ENCODE peak calls at places on chromosomes 6 and 20, in seven cellular contexts. One of them, this sample, is unnamed.

GRCh38 chr6:62998022-62998421 is 213.2 kb upstream of the FKBP1C start:
- DNase-seq in AG09309: no peak
- DNase-seq in NCI-H526 treated with DMSO at 0.1 percent for 48 hours: no peak
- DNase-seq in lower lobe of right lung: no peak
- DNase-seq in hippocampal formation: no peak
- DNase-seq in activated T-cell treated with anti-CD3 and anti-CD28 coated beads, Interleukin-2, amount 50 U/mL, for 72 hours: no peak
- DNase-seq in GF-D8: no peak
- DNase-seq in this sample: no peak

GRCh38 chr6:110688661-110689268 is 126.5 kb downstream of the CDK19 start:
- DNase-seq in AG09309: no peak
- DNase-seq in NCI-H526 treated with DMSO at 0.1 percent for 48 hours: no peak
- DNase-seq in lower lobe of right lung: peak
- DNase-seq in hippocampal formation: no peak
- DNase-seq in activated T-cell treated with anti-CD3 and anti-CD28 coated beads, Interleukin-2, amount 50 U/mL, for 72 hours: no peak
- DNase-seq in GF-D8: peak
- DNase-seq in this sample: peak

GRCh38 chr20:60804918-60805631 is 447.0 kb upstream of the CDH4 start:
- DNase-seq in AG09309: no peak
- DNase-seq in NCI-H526 treated with DMSO at 0.1 percent for 48 hours: no peak
- DNase-seq in lower lobe of right lung: no peak
- DNase-seq in hippocampal formation: no peak
- DNase-seq in activated T-cell treated with anti-CD3 and anti-CD28 coated beads, Interleukin-2, amount 50 U/mL, for 72 hours: no peak
- DNase-seq in GF-D8: no peak
- DNase-seq in this sample: peak

GRCh38 chr20:25238319-25239037 is 9.4 kb upstream of the PYGB start:
- DNase-seq in AG09309: no peak
- DNase-seq in NCI-H526 treated with DMSO at 0.1 percent for 48 hours: no peak
- DNase-seq in lower lobe of right lung: no peak
- DNase-seq in hippocampal formation: no peak
- DNase-seq in activated T-cell treated with anti-CD3 and anti-CD28 coated beads, Interleukin-2, amount 50 U/mL, for 72 hours: no peak
- DNase-seq in GF-D8: no peak
- DNase-seq in this sample: no peak

GRCh38 chr6:30619561-30619960 is 1.9 kb downstream of the MRPS18B start:
- DNase-seq in AG09309: no peak
- DNase-seq in NCI-H526 treated with DMSO at 0.1 percent for 48 hours: no peak
- DNase-seq in lower lobe of right lung: no peak
- DNase-seq in hippocampal formation: no peak
- DNase-seq in activated T-cell treated with anti-CD3 and anti-CD28 coated beads, Interleukin-2, amount 50 U/mL, for 72 hours: no peak
- DNase-seq in GF-D8: no peak
- DNase-seq in this sample: no peak

GRCh38 chr6:54248994-54249393 is 59.2 kb upstream of the TINAG start:
- DNase-seq in AG09309: no peak
- DNase-seq in NCI-H526 treated with DMSO at 0.1 percent for 48 hours: no peak
- DNase-seq in lower lobe of right lung: no peak
- DNase-seq in hippocampal formation: no peak
- DNase-seq in activated T-cell treated with anti-CD3 and anti-CD28 coated beads, Interleukin-2, amount 50 U/mL, for 72 hours: no peak
- DNase-seq in GF-D8: no peak
- DNase-seq in this sample: no peak

GRCh38 chr20:19498756-19499155 is 259.3 kb upstream of the RIN2 start:
- DNase-seq in AG09309: no peak
- DNase-seq in NCI-H526 treated with DMSO at 0.1 percent for 48 hours: no peak
- DNase-seq in lower lobe of right lung: no peak
- DNase-seq in hippocampal formation: no peak
- DNase-seq in activated T-cell treated with anti-CD3 and anti-CD28 coated beads, Interleukin-2, amount 50 U/mL, for 72 hours: no peak
- DNase-seq in GF-D8: peak
- DNase-seq in this sample: no peak

GRCh38 chr20:32497589-32498224 is 87.4 kb downstream of the NOL4L start:
- DNase-seq in AG09309: no peak
- DNase-seq in NCI-H526 treated with DMSO at 0.1 percent for 48 hours: no peak
- DNase-seq in lower lobe of right lung: no peak
- DNase-seq in hippocampal formation: no peak
- DNase-seq in activated T-cell treated with anti-CD3 and anti-CD28 coated beads, Interleukin-2, amount 50 U/mL, for 72 hours: no peak
- DNase-seq in GF-D8: no peak
- DNase-seq in this sample: peak

GRCh38 chr6:126812651-126813050 is 305.8 kb upstream of the RSPO3 start:
- DNase-seq in AG09309: no peak
- DNase-seq in NCI-H526 treated with DMSO at 0.1 percent for 48 hours: no peak
- DNase-seq in lower lobe of right lung: no peak
- DNase-seq in hippocampal formation: no peak
- DNase-seq in activated T-cell treated with anti-CD3 and anti-CD28 coated beads, Interleukin-2, amount 50 U/mL, for 72 hours: no peak
- DNase-seq in GF-D8: no peak
- DNase-seq in this sample: no peak

GRCh38 chr20:2631228-2631627 is 21.2 kb upstream of the NOP56 start:
- DNase-seq in AG09309: no peak
- DNase-seq in NCI-H526 treated with DMSO at 0.1 percent for 48 hours: no peak
- DNase-seq in lower lobe of right lung: no peak
- DNase-seq in hippocampal formation: no peak
- DNase-seq in activated T-cell treated with anti-CD3 and anti-CD28 coated beads, Interleukin-2, amount 50 U/mL, for 72 hours: no peak
- DNase-seq in GF-D8: no peak
- DNase-seq in this sample: no peak

GRCh38 chr6:72414648-72415047 is 207.2 kb upstream of the KCNQ5 start:
- DNase-seq in AG09309: no peak
- DNase-seq in NCI-H526 treated with DMSO at 0.1 percent for 48 hours: no peak
- DNase-seq in lower lobe of right lung: no peak
- DNase-seq in hippocampal formation: no peak
- DNase-seq in activated T-cell treated with anti-CD3 and anti-CD28 coated beads, Interleukin-2, amount 50 U/mL, for 72 hours: no peak
- DNase-seq in GF-D8: no peak
- DNase-seq in this sample: no peak

GRCh38 chr6:130041594-130041993 is 23.2 kb downstream of the L3MBTL3 start:
- DNase-seq in AG09309: no peak
- DNase-seq in NCI-H526 treated with DMSO at 0.1 percent for 48 hours: no peak
- DNase-seq in lower lobe of right lung: no peak
- DNase-seq in hippocampal formation: no peak
- DNase-seq in activated T-cell treated with anti-CD3 and anti-CD28 coated beads, Interleukin-2, amount 50 U/mL, for 72 hours: no peak
- DNase-seq in GF-D8: no peak
- DNase-seq in this sample: no peak

GRCh38 chr6:88982720-88983119 is 19.3 kb upstream of the RNGTT start:
- DNase-seq in AG09309: peak
- DNase-seq in NCI-H526 treated with DMSO at 0.1 percent for 48 hours: peak
- DNase-seq in lower lobe of right lung: no peak
- DNase-seq in hippocampal formation: peak
- DNase-seq in activated T-cell treated with anti-CD3 and anti-CD28 coated beads, Interleukin-2, amount 50 U/mL, for 72 hours: peak
- DNase-seq in GF-D8: peak
- DNase-seq in this sample: no peak

GRCh38 chr6:167574431-167575097 is 249.7 kb downstream of the TTLL2 start:
- DNase-seq in AG09309: no peak
- DNase-seq in NCI-H526 treated with DMSO at 0.1 percent for 48 hours: no peak
- DNase-seq in lower lobe of right lung: no peak
- DNase-seq in hippocampal formation: no peak
- DNase-seq in activated T-cell treated with anti-CD3 and anti-CD28 coated beads, Interleukin-2, amount 50 U/mL, for 72 hours: no peak
- DNase-seq in GF-D8: no peak
- DNase-seq in this sample: no peak

This sample was measured in islet precursor cell.